ENCODE peak calls at places on chromosome 1, in four cellular contexts. N is transverse colon, Z is GM23338, E is cardiac septum. V is an unnamed sample.

GRCh38 chr1:27596261-27596660 is 7.7 kb downstream of the AHDC1 start:
- DNase-seq in Z (no peak), E (no peak), N (no peak), V (no peak)

GRCh38 chr1:218312509-218312908 is 27.4 kb downstream of the RRP15 start:
- DNase-seq in Z (no peak), N (no peak), E (no peak), V (no peak)

GRCh38 chr1:22710688-22711024 is at the start of gene EPHB2:
- DNase-seq in Z (peak; percentile 55), N (peak; percentile 62), E (no peak), V (no peak)

GRCh38 chr1:35361638-35362037 is 93.1 kb downstream of the ZMYM4 start:
- DNase-seq in N (no peak), E (no peak), Z (peak; percentile 21), V (no peak)

GRCh38 chr1:232096751-232097150 is 470.2 kb downstream of the DISC1 start:
- DNase-seq in E (no peak), Z (no peak), N (no peak), V (no peak)

GRCh38 chr1:201022178-201022823 is 1.2 kb downstream of the KIF21B start:
- DNase-seq in Z (no peak), E (no peak), N (no peak), V (no peak)

GRCh38 chr1:182698977-182699672 is 14.7 kb upstream of the RGS8 start:
- DNase-seq in E (no peak), N (no peak), Z (no peak), V (no peak)

GRCh38 chr1:115330480-115331013 is 7.5 kb downstream of the NGF start:
- DNase-seq in Z (no peak), N (no peak), E (no peak), V (no peak)

GRCh38 chr1:113761937-113762336 is 2.7 kb upstream of the PHTF1 start:
- DNase-seq in Z (no peak), N (no peak), E (no peak), V (no peak)